ENCODE peak calls at places on chromosome 19, in ten cellular contexts. B, E, P, A, J, D, L, R, N and X are unnamed samples.

GRCh38 chr19:33683881-33684549 is 62.3 kb downstream of the CHST8 start:
- DNase-seq in B (peak), E (peak), P (no peak), A (no peak), J (peak), D (peak), L (no peak), R (peak), N (peak), X (peak)

GRCh38 chr19:1315470-1316166 is 29.9 kb downstream of the EFNA2 start:
- DNase-seq in B (peak), E (peak), P (no peak), A (no peak), J (peak), D (peak), L (peak), R (peak), N (peak), X (peak)

GRCh38 chr19:17475541-17476115 is 5.3 kb downstream of the SLC27A1 start:
- DNase-seq in B (no peak), E (no peak), P (no peak), A (no peak), J (no peak), D (no peak), L (peak), R (peak), N (peak), X (peak)

GRCh38 chr19:46856062-46857022 is 4.5 kb upstream of the ARHGAP35 start:
- DNase-seq in B (peak), E (peak), P (peak), A (peak), J (peak), D (peak), L (peak), R (peak), N (peak), X (peak)

GRCh38 chr19:6802336-6803035 is 30.0 kb downstream of the VAV1 start:
- DNase-seq in B (peak), E (peak), P (peak), A (peak), J (peak), D (no peak), L (no peak), R (no peak), N (no peak), X (peak)

GRCh38 chr19:17323973-17324327 is 10.7 kb downstream of the ANO8 start:
- DNase-seq in B (no peak), E (peak), P (no peak), A (no peak), J (no peak), D (no peak), L (no peak), R (no peak), N (no peak), X (no peak)

GRCh38 chr19:6534451-6535093 is 3.7 kb downstream of the TNFSF9 start:
- DNase-seq in B (no peak), E (no peak), P (no peak), A (no peak), J (no peak), D (peak), L (no peak), R (no peak), N (no peak), X (no peak)

GRCh38 chr19:23071087-23071511 is 45.7 kb upstream of the ZNF730 start:
- DNase-seq in B (no peak), E (no peak), P (no peak), A (no peak), J (no peak), D (peak), L (no peak), R (no peak), N (peak), X (peak)

GRCh38 chr19:14556662-14557188 is 15.1 kb downstream of the NDUFB7 start:
- DNase-seq in B (peak), E (peak), P (peak), A (peak), J (peak), D (peak), L (peak), R (peak), N (peak), X (peak)

GRCh38 chr19:39435499-39436349 is at the start of gene RPS16:
- DNase-seq in B (peak), E (peak), P (peak), A (peak), J (peak), D (peak), L (peak), R (peak), N (peak), X (peak)

GRCh38 chr19:4371898-4372629 is 28.3 kb downstream of the SH3GL1 start:
- DNase-seq in B (no peak), E (no peak), P (no peak), A (no peak), J (no peak), D (no peak), L (no peak), R (no peak), N (no peak), X (no peak)

GRCh38 chr19:46378268-46378667 is 31.4 kb downstream of the PPP5C start:
- DNase-seq in B (no peak), E (no peak), P (no peak), A (no peak), J (no peak), D (no peak), L (no peak), R (peak), N (peak), X (no peak)

GRCh38 chr19:14005381-14006084 is 587 bp downstream of the RFX1 start:
- DNase-seq in B (peak), E (peak), P (peak), A (peak), J (peak), D (peak), L (peak), R (peak), N (peak), X (peak)

GRCh38 chr19:39907213-39907612 is 27.2 kb downstream of the FCGBP start:
- DNase-seq in B (no peak), E (no peak), P (no peak), A (no peak), J (no peak), D (no peak), L (no peak), R (no peak), N (no peak), X (no peak)

GRCh38 chr19:52648336-52648990 is 10.3 kb upstream of the ZNF83 start:
- DNase-seq in B (no peak), E (no peak), P (no peak), A (no peak), J (no peak), D (no peak), L (no peak), R (no peak), N (peak), X (no peak)

GRCh38 chr19:778910-779653 is 18.2 kb upstream of the PTBP1 start:
- DNase-seq in B (no peak), E (no peak), P (no peak), A (no peak), J (no peak), D (no peak), L (no peak), R (peak), N (peak), X (peak)

GRCh38 chr19:44753932-44754742 is 5.6 kb downstream of the BCL3 start:
- DNase-seq in B (peak), E (peak), P (peak), A (peak), J (peak), D (no peak), L (no peak), R (peak), N (peak), X (peak)

GRCh38 chr19:663682-664117 is 686 bp upstream of the RNF126 start:
- DNase-seq in B (no peak), E (no peak), P (no peak), A (no peak), J (no peak), D (peak), L (no peak), R (no peak), N (no peak), X (no peak)

GRCh38 chr19:8610041-8610927 is at the start of gene ADAMTS10:
- DNase-seq in B (no peak), E (peak), P (peak), A (peak), J (no peak), D (peak), L (no peak), R (no peak), N (peak), X (peak)

GRCh38 chr19:46784262-46785053 is 3.9 kb downstream of the SLC1A5 start:
- DNase-seq in B (peak), E (peak), P (peak), A (no peak), J (peak), D (peak), L (no peak), R (peak), N (peak), X (peak)

GRCh38 chr19:35205733-35206323 is 22.7 kb downstream of the FAM187B start:
- DNase-seq in B (no peak), E (no peak), P (no peak), A (no peak), J (no peak), D (no peak), L (no peak), R (no peak), N (no peak), X (no peak)

GRCh38 chr19:956747-957451 is 27.2 kb upstream of the WDR18 start:
- DNase-seq in B (no peak), E (no peak), P (no peak), A (no peak), J (no peak), D (peak), L (no peak), R (peak), N (peak), X (no peak)

GRCh38 chr19:44912854-44913253 is 1.6 kb upstream of the APOC1 start:
- DNase-seq in B (peak), E (no peak), P (no peak), A (no peak), J (peak), D (no peak), L (peak), R (no peak), N (no peak), X (peak)

GRCh38 chr19:33302974-33303790 is 848 bp upstream of the CEBPA start:
- DNase-seq in B (no peak), E (peak), P (no peak), A (no peak), J (peak), D (peak), L (no peak), R (no peak), N (peak), X (peak)